ENCODE peak calls at places on chromosome 9, in five cellular contexts. G, P, K, Z and N are unnamed samples.

GRCh38 chr9:69293186-69293585 is 31.8 kb upstream of the ENTREP1 start:
- DNase-seq in K (no peak), P (no peak), G (no peak), Z (no peak), N (no peak)

GRCh38 chr9:90659626-90660364 is 17.2 kb upstream of the DIRAS2 start:
- DNase-seq in K (no peak), P (no peak), G (no peak), Z (no peak), N (no peak)

GRCh38 chr9:29213374-29214161 is 1640.3 kb upstream of the C9orf72 start:
- DNase-seq in Z (no peak), P (peak), K (no peak), G (no peak), N (no peak)

GRCh38 chr9:115957571-115957970 is 196.0 kb upstream of the PAPPA start:
- DNase-seq in G (no peak), P (no peak), K (no peak), Z (no peak), N (no peak)

GRCh38 chr9:87499455-87500015 is 1.9 kb downstream of the DAPK1 start:
- DNase-seq in P (no peak), Z (no peak), K (no peak), G (no peak), N (no peak)

GRCh38 chr9:121725008-121725795 is 73.8 kb downstream of the DAB2IP start:
- DNase-seq in Z (no peak), P (no peak), G (no peak), K (no peak), N (no peak)

GRCh38 chr9:124869986-124870560 is 8.1 kb downstream of the ARPC5L start:
- DNase-seq in Z (peak), K (peak), G (no peak), P (no peak), N (no peak)

GRCh38 chr9:4769321-4770080 is 23.2 kb upstream of the RCL1 start:
- DNase-seq in K (no peak), G (no peak), Z (peak), P (no peak), N (no peak)

GRCh38 chr9:124831642-124832364 is 21.5 kb upstream of the WDR38 start:
- DNase-seq in P (no peak), K (no peak), Z (peak), G (no peak), N (no peak)

GRCh38 chr9:68541568-68541967 is 885 bp upstream of the TMEM252 start:
- DNase-seq in Z (no peak), K (no peak), P (no peak), G (no peak), N (no peak)

GRCh38 chr9:33800886-33801285 is 5.5 kb downstream of the PRSS3 start:
- DNase-seq in P (no peak), K (no peak), G (no peak), Z (no peak), N (no peak)
- TF ChIP-seq JUND in P (no peak), K (no peak), G (no peak), Z (no peak), N (no peak)

GRCh38 chr9:137349471-137350033 is 47.5 kb upstream of the NRARP start:
- DNase-seq in P (peak), K (no peak), G (no peak), Z (no peak), N (no peak)

GRCh38 chr9:137351781-137352501 is 49.9 kb upstream of the NRARP start:
- DNase-seq in K (no peak), Z (no peak), P (no peak), G (no peak), N (no peak)

GRCh38 chr9:137352511-137353222 is 50.6 kb upstream of the NRARP start:
- DNase-seq in Z (no peak), K (no peak), P (no peak), G (no peak), N (no peak)

GRCh38 chr9:137348781-137349470 is 46.9 kb upstream of the NRARP start:
- DNase-seq in G (no peak), K (no peak), Z (no peak), P (no peak), N (no peak)

GRCh38 chr9:137350696-137351584 is 48.9 kb upstream of the NRARP start:
- DNase-seq in K (no peak), G (no peak), P (no peak), Z (no peak), N (no peak)
- TF ChIP-seq JUND in K (no peak), G (no peak), P (no peak), Z (no peak), N (no peak)

GRCh38 chr9:99607852-99608448 is 213.7 kb upstream of the NR4A3 start:
- DNase-seq in P (no peak), G (no peak), Z (no peak), K (no peak), N (no peak)
- TF ChIP-seq JUND in P (no peak), G (no peak), Z (no peak), K (no peak), N (no peak)

GRCh38 chr9:83266618-83267543 is 203.9 kb upstream of the RASEF start:
- DNase-seq in Z (peak), P (no peak), K (no peak), G (no peak), N (peak)
- TF ChIP-seq JUND in Z (no peak), P (no peak), K (no peak), G (no peak), N (no peak)

DNA sequence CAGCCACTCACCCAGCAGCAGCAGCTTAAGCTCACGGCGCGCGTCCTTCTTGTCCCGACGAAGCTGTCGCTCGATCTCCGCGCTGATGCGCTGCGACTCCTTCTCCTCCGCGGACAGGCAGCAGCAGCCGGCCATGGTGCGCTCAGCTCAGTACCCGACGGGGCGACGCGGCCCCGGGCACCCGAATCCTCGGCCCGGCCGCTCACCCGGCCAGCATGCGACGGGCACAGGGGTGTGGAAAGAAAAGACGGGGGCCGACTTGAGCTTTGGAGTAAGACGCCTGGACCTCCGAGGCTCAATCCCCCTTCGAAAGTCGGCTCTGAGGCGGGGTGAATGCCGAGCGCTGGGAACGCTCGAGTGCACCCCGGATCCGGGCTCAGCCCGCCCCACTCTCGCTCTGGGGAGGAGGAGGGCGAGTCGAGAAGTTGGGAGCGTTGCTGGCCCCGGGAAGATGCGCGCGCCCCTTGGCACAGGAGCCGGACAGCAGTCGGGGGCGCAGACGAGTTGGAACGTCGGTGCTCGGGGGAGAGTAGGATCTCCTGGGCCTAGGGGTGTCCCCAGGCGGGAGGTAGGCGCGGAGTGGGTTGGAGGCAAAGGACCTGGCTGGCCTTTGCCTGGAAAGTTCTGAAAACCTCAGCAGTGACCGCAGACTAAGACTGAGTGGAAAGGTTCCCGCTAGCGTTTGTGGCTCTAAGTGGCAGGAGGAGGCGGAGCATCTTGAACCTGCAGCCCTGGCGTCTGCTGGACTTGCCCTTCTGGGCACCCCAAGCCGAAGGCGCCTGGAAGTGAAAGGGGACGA is at the start of gene GNA14:
- DNase-seq in G (no peak), Z (no peak), K (no peak), P (no peak), N (no peak)
- TF ChIP-seq JUND in G (no peak), Z (no peak), K (no peak), P (no peak), N (no peak)

DNA sequence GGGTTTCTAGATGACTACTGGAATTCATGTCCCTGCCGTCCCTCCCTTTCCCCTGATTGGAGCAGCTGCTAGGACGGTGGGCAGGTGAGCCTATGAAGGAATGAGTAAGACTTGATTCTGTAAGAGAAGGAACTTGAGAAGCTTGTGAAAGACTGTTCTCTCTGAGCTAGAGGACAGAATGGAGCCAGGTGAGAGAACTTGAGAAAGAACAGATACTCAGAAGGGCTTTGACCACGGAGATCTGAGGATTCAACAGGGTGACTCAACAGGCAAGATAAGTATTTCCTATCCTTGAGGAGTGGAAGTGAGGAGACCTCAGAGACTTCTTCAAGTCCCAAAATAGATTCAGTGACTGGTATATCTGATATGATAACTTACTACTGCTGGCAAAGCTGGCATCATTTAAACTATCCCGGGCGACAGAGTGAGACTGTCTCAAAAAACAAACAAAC is 41.9 kb downstream of the HSDL2 start:
- DNase-seq in P (no peak), Z (peak), G (no peak), K (no peak), N (no peak)
- TF ChIP-seq JUND in P (no peak), Z (peak), G (no peak), K (no peak), N (no peak)

GRCh38 chr9:127968717-127969383 is 11.9 kb downstream of the EEIG1 start:
- DNase-seq in P (peak), G (peak), Z (no peak), K (no peak), N (peak)

GRCh38 chr9:127966416-127967150 is 14.2 kb downstream of the EEIG1 start:
- DNase-seq in G (no peak), K (no peak), Z (no peak), P (peak), N (no peak)

GRCh38 chr9:127965953-127966352 is 14.8 kb downstream of the EEIG1 start:
- DNase-seq in Z (no peak), P (peak), K (no peak), G (no peak), N (no peak)

GRCh38 chr9:127967151-127967809 is 13.5 kb downstream of the EEIG1 start:
- DNase-seq in Z (no peak), P (no peak), G (no peak), K (no peak), N (no peak)

DNA sequence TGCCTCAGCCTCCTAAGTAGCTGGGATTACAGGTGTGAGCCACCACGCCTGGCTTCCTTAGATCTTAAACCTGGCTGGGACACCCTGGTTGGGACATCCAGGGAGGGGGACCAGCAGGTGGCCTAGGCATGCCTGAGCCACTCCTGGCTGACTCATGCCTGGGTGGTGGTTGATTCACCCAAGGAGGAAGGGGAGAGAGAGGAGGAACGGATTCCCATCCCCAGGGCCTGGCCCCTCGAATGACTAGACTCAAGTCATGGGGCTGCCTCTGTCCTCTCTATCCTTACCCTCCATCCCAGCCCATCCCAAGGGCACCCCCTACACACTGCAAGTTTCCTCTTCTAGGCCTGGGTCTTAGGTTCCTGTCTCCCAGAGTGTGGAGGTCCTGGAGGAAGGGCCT is 12.7 kb downstream of the EEIG1 start:
- DNase-seq in G (peak), K (no peak), Z (no peak), P (no peak), N (no peak)
- TF ChIP-seq JUND in G (no peak), K (no peak), Z (peak), P (no peak), N (no peak)

GRCh38 chr9:96649620-96650323 is 5.3 kb downstream of the PRXL2C start:
- DNase-seq in Z (no peak), P (no peak), G (no peak), K (no peak), N (no peak)

GRCh38 chr9:96641514-96641913 is 13.6 kb downstream of the PRXL2C start:
- DNase-seq in Z (no peak), K (no peak), G (no peak), P (no peak), N (no peak)

GRCh38 chr9:96644137-96644536 is 11.0 kb downstream of the PRXL2C start:
- DNase-seq in K (no peak), G (no peak), P (no peak), Z (no peak), N (no peak)

GRCh38 chr9:96651626-96652025 is 3.5 kb downstream of the PRXL2C start:
- DNase-seq in G (no peak), Z (no peak), P (peak), K (no peak), N (no peak)

DNA sequence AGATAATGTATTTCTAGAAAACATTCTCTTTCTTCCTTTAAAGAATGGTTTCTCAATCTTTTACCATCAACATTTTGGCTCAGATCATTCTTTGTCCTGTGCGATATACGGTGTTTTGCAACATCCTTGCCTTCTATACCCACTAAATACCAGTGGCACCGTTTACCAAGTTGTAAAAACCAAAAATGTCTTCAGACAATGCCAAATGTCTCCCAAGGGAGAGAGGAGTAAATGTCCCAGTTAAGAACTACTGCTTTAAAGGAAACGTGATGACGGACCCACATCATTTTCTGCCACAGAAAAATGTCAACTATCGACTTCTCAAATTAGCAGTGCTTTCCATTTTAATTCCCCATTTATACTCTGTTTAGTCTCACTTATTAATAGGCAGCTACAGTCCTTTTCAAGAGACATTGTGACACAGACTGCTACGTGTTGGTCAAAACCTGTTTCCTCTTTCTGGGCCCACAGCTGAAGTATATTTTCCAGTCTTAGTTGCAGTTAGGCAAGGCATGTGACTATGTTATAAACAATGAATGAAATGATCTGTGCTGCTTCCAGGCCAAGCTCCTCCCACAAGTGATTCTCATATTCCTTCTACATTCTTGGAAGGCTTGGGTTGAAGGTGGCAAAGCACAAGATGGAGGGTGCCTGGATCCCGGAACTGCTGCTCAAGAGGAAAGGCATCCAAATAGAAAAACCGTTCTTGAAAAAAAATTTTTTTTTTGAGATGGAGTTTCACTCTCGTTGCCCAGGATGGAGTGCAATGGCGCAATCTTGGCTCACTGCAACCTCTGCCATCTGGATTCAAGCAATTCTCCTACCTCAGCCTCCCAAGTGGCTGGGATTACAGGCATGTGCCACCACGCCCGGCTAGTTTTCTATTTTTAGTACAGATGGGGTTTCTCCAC is 8.8 kb downstream of the PRXL2C start:
- DNase-seq in G (no peak), K (no peak), Z (no peak), P (no peak), N (no peak)
- TF ChIP-seq JUND in G (no peak), K (no peak), Z (no peak), P (no peak), N (no peak)

GRCh38 chr9:37936376-37936775 is 32.4 kb upstream of the SLC25A51 start:
- DNase-seq in Z (no peak), K (no peak), P (no peak), G (no peak), N (no peak)

GRCh38 chr9:37937403-37937802 is 33.5 kb upstream of the SLC25A51 start:
- DNase-seq in P (no peak), Z (no peak), G (no peak), K (no peak), N (no peak)

GRCh38 chr9:37939575-37940095 is 35.7 kb upstream of the SLC25A51 start:
- DNase-seq in K (no peak), Z (no peak), G (no peak), P (no peak), N (no peak)

GRCh38 chr9:37936965-37937364 is 33.0 kb upstream of the SLC25A51 start:
- DNase-seq in K (no peak), Z (peak), P (peak), G (no peak), N (no peak)

GRCh38 chr9:37938121-37938906 is 34.4 kb upstream of the SLC25A51 start:
- DNase-seq in P (peak), G (no peak), Z (peak), K (no peak), N (no peak)
- TF ChIP-seq JUND in P (peak), G (peak), Z (peak), K (no peak), N (no peak)